ENCODE peak calls at places on chromosome X, in nine cellular contexts. Z is uterus, Q is astrocyte, Y is breast epithelium, P is adipocyte, R is fibroblast of lung, V is aorta, B is body of pancreas, G is lower lobe of right lung. C is an unnamed sample.
A peak's percentile ranks its signal among the peaks of the same experiment; 100 is the strongest.

GRCh38 chrX:108464604-108465003 is 25.0 kb downstream of the COL4A5 start:
- DNase-seq in Z (no peak), Q (peak; percentile 72), Y (no peak), P (peak; percentile 64), R (no peak), V (no peak), B (no peak), G (no peak), C (no peak)

GRCh38 chrX:136531951-136532350 is at the start of gene VGLL1:
- DNase-seq in Z (no peak), Q (no peak), Y (no peak), P (no peak), R (no peak), V (no peak), B (no peak), G (no peak), C (no peak)

GRCh38 chrX:49282647-49283011 is 13.0 kb downstream of the PPP1R3F start:
- DNase-seq in Z (peak; percentile 27), Q (peak; percentile 8), Y (no peak), P (peak; percentile 8), R (peak; percentile 52), V (no peak), B (peak; percentile 8), G (no peak), C (no peak)

GRCh38 chrX:133482345-133483041 is 67.2 kb upstream of the GPC4 start:
- DNase-seq in Z (peak; percentile 40), Q (peak; percentile 43), Y (no peak), P (peak; percentile 79), R (peak; percentile 84), V (no peak), B (peak; percentile 17), G (no peak), C (no peak)

GRCh38 chrX:119272882-119273806 is 37.1 kb downstream of the PGRMC1 start:
- DNase-seq in Z (no peak), Q (peak; percentile 23), Y (no peak), P (peak; percentile 4), R (peak; percentile 44), V (peak; percentile 77), B (peak; percentile 24), G (peak; percentile 52), C (peak; percentile 67)

GRCh38 chrX:46376246-46376885 is 168.9 kb downstream of the ZNF674 start:
- DNase-seq in Z (no peak), Q (peak; percentile 42), Y (peak; percentile 20), P (peak; percentile 82), R (peak; percentile 69), V (no peak), B (peak; percentile 17), G (no peak), C (no peak)

GRCh38 chrX:138709886-138710285 is 1.6 kb downstream of the FGF13 start:
- DNase-seq in Z (no peak), Q (no peak), Y (no peak), P (no peak), R (no peak), V (no peak), B (no peak), G (no peak), C (no peak)

GRCh38 chrX:3295731-3296130 is 50.7 kb downstream of the MXRA5 start:
- DNase-seq in Z (no peak), Q (no peak), Y (no peak), P (no peak), R (no peak), V (no peak), B (no peak), G (no peak), C (no peak)

GRCh38 chrX:63561425-63561824 is 210.3 kb upstream of the SPIN4 start:
- DNase-seq in Z (no peak), Q (no peak), Y (no peak), P (peak; percentile 22), R (no peak), V (no peak), B (no peak), G (no peak), C (no peak)

GRCh38 chrX:368811-369562 is 17.7 kb downstream of the PPP2R3B start:
- DNase-seq in Z (no peak), Q (peak; percentile 36), Y (no peak), P (peak; percentile 21), R (no peak), V (no peak), B (no peak), G (no peak), C (peak; percentile 17)

GRCh38 chrX:134453631-134454030 is 6.3 kb upstream of the HPRT1 start:
- DNase-seq in Z (no peak), Q (no peak), Y (no peak), P (no peak), R (no peak), V (no peak), B (peak; percentile 24), G (no peak), C (no peak)

GRCh38 chrX:46758163-46758955 is 559 bp downstream of the SLC9A7 start:
- DNase-seq in Z (no peak), Q (no peak), Y (no peak), P (peak; percentile 39), R (peak; percentile 5), V (no peak), B (peak; percentile 18), G (no peak), C (peak; percentile 70)

GRCh38 chrX:153974003-153974725 is 1.6 kb downstream of the TMEM187 start:
- DNase-seq in Z (no peak), Q (no peak), Y (no peak), P (no peak), R (no peak), V (no peak), B (peak; percentile 33), G (no peak), C (peak; percentile 78)

GRCh38 chrX:7090506-7091095 is 56.9 kb upstream of the STS start:
- DNase-seq in Z (no peak), Q (no peak), Y (no peak), P (no peak), R (no peak), V (no peak), B (no peak), G (no peak), C (no peak)

GRCh38 chrX:109656774-109657173 is 31.8 kb upstream of the KCNE5 start:
- DNase-seq in Z (no peak), Q (no peak), Y (no peak), P (no peak), R (no peak), V (no peak), B (no peak), G (no peak), C (no peak)

GRCh38 chrX:70176938-70177533 is at the start of gene DGAT2L6:
- DNase-seq in Z (no peak), Q (no peak), Y (no peak), P (no peak), R (no peak), V (no peak), B (no peak), G (no peak), C (no peak)

GRCh38 chrX:153456161-153456560 is 10.3 kb upstream of the TREX2 start:
- DNase-seq in Z (no peak), Q (no peak), Y (peak; percentile 32), P (no peak), R (no peak), V (peak; percentile 63), B (no peak), G (no peak), C (peak; percentile 33)

GRCh38 chrX:30196322-30196721 is 19.0 kb upstream of the MAGEB2 start:
- DNase-seq in Z (no peak), Q (no peak), Y (no peak), P (peak; percentile 19), R (peak; percentile 1), V (no peak), B (no peak), G (no peak), C (no peak)

GRCh38 chrX:132191938-132192337 is 27.3 kb downstream of the RAP2C start:
- DNase-seq in Z (no peak), Q (no peak), Y (no peak), P (no peak), R (no peak), V (no peak), B (no peak), G (no peak), C (no peak)
- H3K4me1 ChIP-seq in Z (no peaks in the 10 kb centered on the region), Q (no peaks in the 10 kb centered on the region), Y (no peaks in the 10 kb centered on the region), P (no peaks in the 10 kb centered on the region), R (no peaks in the 10 kb centered on the region), V (no peaks in the 10 kb centered on the region), B (no peaks in the 10 kb centered on the region), G (no peaks in the 10 kb centered on the region), C (no peaks in the 10 kb centered on the region)

DNA sequence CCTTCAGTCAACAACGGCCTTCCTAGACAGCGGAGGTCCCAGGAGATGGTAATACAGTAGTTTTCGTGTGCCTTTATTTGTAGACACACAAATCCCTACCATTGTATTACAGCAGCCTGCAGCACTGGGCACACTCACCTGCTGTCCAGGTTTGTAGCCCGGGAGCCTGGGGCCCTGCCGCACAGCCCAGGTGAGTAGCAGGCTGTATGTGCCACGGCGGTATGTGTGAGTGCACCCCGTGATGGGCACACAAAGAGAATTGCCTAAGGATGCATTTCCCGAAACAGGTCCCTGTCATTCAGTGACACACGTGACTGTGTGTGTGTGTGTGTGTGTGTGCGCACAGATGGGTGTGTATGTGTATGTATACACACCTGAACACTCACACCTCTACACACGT is 8.1 kb upstream of the SLC25A6 start:
- DNase-seq in Z (no peak), Q (no peak), Y (no peak), P (no peak), R (no peak), V (peak; percentile 19), B (no peak), G (peak; percentile 39), C (peak; percentile 43)
- H3K36me3 ChIP-seq in Z (no peaks in the 10 kb centered on the region), Q (peaks cover 7% of the 10 kb centered on the region), Y (peaks cover 4% of the 10 kb centered on the region), P (peaks cover 35% of the 10 kb centered on the region), R (peaks cover 26% of the 10 kb centered on the region), V (peaks cover 5% of the 10 kb centered on the region), B (peaks cover 14% of the 10 kb centered on the region), G (peaks cover 51% of the 10 kb centered on the region), C (peaks cover 21% of the 10 kb centered on the region)

DNA sequence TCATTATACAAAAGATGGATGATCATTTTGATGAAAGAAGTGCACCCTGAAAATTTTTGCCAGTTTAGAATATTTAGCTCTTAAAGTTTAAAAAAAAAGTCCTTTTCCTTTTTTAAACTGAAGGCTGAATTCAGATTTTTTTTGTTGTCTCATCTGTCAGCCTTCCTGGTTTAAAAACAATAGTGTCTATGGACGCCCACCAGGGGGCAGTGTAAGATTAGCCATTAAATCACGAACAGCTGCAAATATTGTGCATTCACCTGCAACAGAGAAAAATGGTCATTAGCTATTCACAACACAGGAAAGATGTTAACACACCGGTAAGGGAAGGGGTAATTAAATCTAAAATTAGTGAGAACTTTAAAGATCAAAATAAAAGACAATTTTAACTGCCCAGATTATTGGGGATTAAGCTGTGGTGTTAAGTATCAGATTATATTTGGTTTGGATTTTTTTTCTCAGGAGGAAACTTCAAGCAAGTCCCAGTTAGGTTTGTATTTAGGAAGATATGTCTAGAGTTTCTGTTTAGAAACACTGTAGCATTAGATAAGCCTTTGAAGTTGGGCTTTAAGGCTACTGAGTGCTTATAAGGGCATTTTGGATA is 4.4 kb upstream of the CXorf38 start:
- DNase-seq in Z (peak; percentile 65), Q (peak; percentile 29), Y (peak; percentile 72), P (peak; percentile 89), R (peak; percentile 64), V (peak; percentile 80), B (peak; percentile 78), G (peak; percentile 51), C (no peak)
- H3K4me1 ChIP-seq in Z (no peaks in the 10 kb centered on the region), Q (no peaks in the 10 kb centered on the region), Y (peaks cover 4% of the 10 kb centered on the region), P (peaks cover 4% of the 10 kb centered on the region), R (no peaks in the 10 kb centered on the region), V (peaks cover 2% of the 10 kb centered on the region), B (peaks cover 4% of the 10 kb centered on the region), G (no peaks in the 10 kb centered on the region), C (no peaks in the 10 kb centered on the region)

DNA sequence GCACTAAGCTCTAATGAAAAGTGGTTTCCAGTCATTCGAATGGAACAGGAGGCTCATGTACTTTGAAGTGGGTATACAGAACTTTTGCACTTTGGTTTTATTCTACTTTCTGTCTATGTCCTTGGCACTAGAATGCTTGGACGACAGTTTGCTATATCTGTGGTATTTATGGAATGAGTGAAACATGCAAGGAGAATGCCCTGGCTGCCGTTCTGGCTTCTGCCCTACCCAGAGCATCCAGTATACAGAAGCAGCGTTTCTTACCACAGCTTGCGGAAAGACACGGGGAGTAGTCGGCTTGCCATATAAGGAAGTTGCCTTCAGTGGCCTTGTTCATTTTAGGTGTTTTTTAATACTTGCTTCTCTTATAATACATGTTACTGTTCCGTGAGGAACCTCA is 98.0 kb downstream of the TBL1X start:
- DNase-seq in Z (no peak), Q (peak; percentile 90), Y (peak; percentile 60), P (peak; percentile 64), R (peak; percentile 87), V (no peak), B (no peak), G (no peak), C (no peak)
- H3K36me3 ChIP-seq in Z (no peaks in the 10 kb centered on the region), Q (no peaks in the 10 kb centered on the region), Y (no peaks in the 10 kb centered on the region), P (no peaks in the 10 kb centered on the region), R (no peaks in the 10 kb centered on the region), V (no peaks in the 10 kb centered on the region), B (no peaks in the 10 kb centered on the region), G (no peaks in the 10 kb centered on the region), C (no peaks in the 10 kb centered on the region)

C was measured in kidney.